ENCODE peak calls at places on chromosome 15, in eight cellular contexts. M, T, H, V, K, L, S and F are unnamed samples.

GRCh38 chr15:82805994-82806406 is at the start of gene FSD2:
- DNase-seq in M (no peak), T (no peak), H (no peak), V (no peak), K (no peak), L (no peak), S (no peak), F (no peak)

GRCh38 chr15:66461917-66462316 is 35.6 kb downstream of the SNAPC5 start:
- DNase-seq in M (no peak), T (no peak), H (no peak), V (no peak), K (no peak), L (no peak), S (no peak), F (no peak)

GRCh38 chr15:91414124-91414523 is 314.1 kb downstream of the SV2B start:
- DNase-seq in M (no peak), T (no peak), H (no peak), V (no peak), K (no peak), L (no peak), S (no peak), F (no peak)

GRCh38 chr15:85762039-85762755 is 32.5 kb downstream of the KLHL25 start:
- DNase-seq in M (no peak), T (no peak), H (no peak), V (no peak), K (no peak), L (no peak), S (no peak), F (no peak)

GRCh38 chr15:78360958-78361714 is 21.0 kb downstream of the CRABP1 start:
- DNase-seq in M (no peak), T (no peak), H (no peak), V (no peak), K (no peak), L (no peak), S (no peak), F (no peak)

GRCh38 chr15:101795455-101795854 is 7.9 kb upstream of the OR4F6 start:
- DNase-seq in M (no peak), T (peak; percentile 59), H (no peak), V (peak; percentile 28), K (peak; percentile 67), L (no peak), S (no peak), F (no peak)

GRCh38 chr15:67063689-67064606 is 1.5 kb upstream of the SMAD3 start:
- DNase-seq in M (peak; percentile 54), T (no peak), H (peak; percentile 56), V (no peak), K (no peak), L (no peak), S (no peak), F (no peak)

GRCh38 chr15:92687183-92687582 is 31.6 kb upstream of the FAM174B start:
- DNase-seq in M (no peak), T (peak; percentile 20), H (no peak), V (no peak), K (no peak), L (no peak), S (no peak), F (no peak)

GRCh38 chr15:68502398-68502901 is 70.5 kb upstream of the ITGA11 start:
- DNase-seq in M (no peak), T (no peak), H (no peak), V (no peak), K (no peak), L (no peak), S (no peak), F (no peak)

GRCh38 chr15:53851110-53851833 is 91.8 kb upstream of the WDR72 start:
- DNase-seq in M (no peak), T (no peak), H (no peak), V (no peak), K (no peak), L (no peak), S (no peak), F (no peak)

GRCh38 chr15:68303560-68304436 is 26.3 kb downstream of the FEM1B start:
- DNase-seq in M (no peak), T (no peak), H (no peak), V (no peak), K (no peak), L (no peak), S (no peak), F (peak; percentile 50)

GRCh38 chr15:74044267-74045110 is 37.9 kb downstream of the GOLGA6A start:
- DNase-seq in M (no peak), T (no peak), H (no peak), V (no peak), K (no peak), L (no peak), S (no peak), F (no peak)

GRCh38 chr15:35560258-35560657 is 14.3 kb upstream of the DPH6 start:
- DNase-seq in M (no peak), T (no peak), H (no peak), V (no peak), K (no peak), L (no peak), S (no peak), F (no peak)

GRCh38 chr15:98548172-98548971 is 100.0 kb upstream of the IGF1R start:
- DNase-seq in M (peak; percentile 56), T (peak; percentile 27), H (peak; percentile 36), V (peak; percentile 50), K (peak; percentile 74), L (no peak), S (peak; percentile 62), F (peak; percentile 75)

GRCh38 chr15:65937476-65937875 is 68.2 kb downstream of the RAB11A start:
- DNase-seq in M (no peak), T (no peak), H (no peak), V (peak; percentile 16), K (no peak), L (no peak), S (no peak), F (no peak)

GRCh38 chr15:42079401-42079908 is 14.9 kb downstream of the PLA2G4D start:
- DNase-seq in M (no peak), T (no peak), H (no peak), V (no peak), K (no peak), L (no peak), S (peak; percentile 16), F (no peak)

GRCh38 chr15:91257755-91258435 is 157.8 kb downstream of the SV2B start:
- DNase-seq in M (no peak), T (no peak), H (no peak), V (no peak), K (no peak), L (no peak), S (no peak), F (no peak)

GRCh38 chr15:75640483-75641175 is 605 bp upstream of the IMP3 start:
- DNase-seq in M (no peak), T (no peak), H (peak; percentile 53), V (peak; percentile 39), K (no peak), L (no peak), S (peak; percentile 61), F (peak; percentile 71)

GRCh38 chr15:82699726-82700125 is 9.9 kb downstream of the AP3B2 start:
- DNase-seq in M (peak; percentile 67), T (no peak), H (no peak), V (no peak), K (no peak), L (no peak), S (no peak), F (no peak)

GRCh38 chr15:82919231-82919886 is 33.2 kb downstream of the HOMER2 start:
- DNase-seq in M (no peak), T (no peak), H (no peak), V (no peak), K (no peak), L (no peak), S (no peak), F (no peak)

GRCh38 chr15:76393614-76394013 is 57.0 kb downstream of the ISL2 start:
- DNase-seq in M (no peak), T (peak; percentile 17), H (no peak), V (peak; percentile 11), K (no peak), L (no peak), S (no peak), F (no peak)

GRCh38 chr15:92288755-92289154 is 104.9 kb upstream of the ST8SIA2 start:
- DNase-seq in M (no peak), T (no peak), H (no peak), V (no peak), K (no peak), L (no peak), S (no peak), F (no peak)

GRCh38 chr15:68792901-68793766 is 27.6 kb downstream of the ANP32A start:
- DNase-seq in M (no peak), T (no peak), H (no peak), V (no peak), K (no peak), L (no peak), S (no peak), F (peak; percentile 54)

GRCh38 chr15:45171912-45172311 is 15.9 kb downstream of the SHF start:
- DNase-seq in M (no peak), T (no peak), H (no peak), V (no peak), K (no peak), L (no peak), S (no peak), F (no peak)

GRCh38 chr15:77870195-77871065 is 207.1 kb downstream of the TBC1D2B start:
- DNase-seq in M (peak; percentile 63), T (no peak), H (peak; percentile 38), V (peak; percentile 57), K (peak; percentile 87), L (no peak), S (peak; percentile 73), F (peak; percentile 72)

GRCh38 chr15:84734794-84735479 is 13.5 kb upstream of the ZNF592 start:
- DNase-seq in M (no peak), T (no peak), H (peak; percentile 66), V (peak; percentile 54), K (no peak), L (peak; percentile 28), S (peak; percentile 81), F (peak; percentile 80)

GRCh38 chr15:49877871-49878511 is 241.0 kb downstream of the ATP8B4 start:
- DNase-seq in M (no peak), T (no peak), H (no peak), V (no peak), K (peak; percentile 67), L (no peak), S (no peak), F (no peak)

GRCh38 chr15:75809986-75810750 is 33.1 kb upstream of the UBE2Q2 start:
- DNase-seq in M (no peak), T (no peak), H (peak; percentile 9), V (no peak), K (peak; percentile 34), L (no peak), S (peak; percentile 32), F (no peak)

GRCh38 chr15:73821181-73821580 is 52.2 kb upstream of the TBC1D21 start:
- DNase-seq in M (no peak), T (no peak), H (no peak), V (no peak), K (no peak), L (no peak), S (no peak), F (no peak)